ENCODE peak calls at places on chromosomes 11 and 22, in seven cellular contexts. X is EH; V is NCI-H1436; Y is NCI-H1417; N is stimulated activated naive CD4-positive, alpha-beta T cell; M is NCI-H2171 treated with DMSO at 0.1 percent for 48 hours; A is colonic mucosa. O is an unnamed sample.

GRCh38 chr11:3823303-3823702 is 14.9 kb downstream of the PGAP2 start:
- DNase-seq in X (peak), V (no peak), Y (no peak), N (no peak), M (no peak), A (no peak), O (no peak)

GRCh38 chr22:50191041-50191740 is 5.5 kb downstream of the TRABD start:
- DNase-seq in X (no peak), V (no peak), Y (no peak), N (peak), M (no peak), A (peak), O (no peak)

GRCh38 chr22:40817737-40818136 is 1.4 kb downstream of the SLC25A17 start:
- DNase-seq in X (no peak), V (no peak), Y (no peak), N (no peak), M (no peak), A (no peak), O (no peak)

GRCh38 chr11:47716692-47717091 is 1.5 kb upstream of the AGBL2 start:
- DNase-seq in X (no peak), V (no peak), Y (no peak), N (no peak), M (no peak), A (no peak), O (no peak)

GRCh38 chr11:32137263-32137662 is 46.4 kb downstream of the RCN1 start:
- DNase-seq in X (peak), V (no peak), Y (no peak), N (no peak), M (no peak), A (no peak), O (peak)

GRCh38 chr11:2516276-2517015 is 71.6 kb downstream of the KCNQ1 start:
- DNase-seq in X (no peak), V (no peak), Y (no peak), N (no peak), M (no peak), A (peak), O (no peak)

GRCh38 chr22:50341977-50342650 is 1.0 kb upstream of the PPP6R2 start:
- DNase-seq in X (peak), V (peak), Y (peak), N (peak), M (peak), A (peak), O (no peak)

GRCh38 chr22:24986816-24987215 is 34.3 kb downstream of the KIAA1671 start:
- DNase-seq in X (no peak), V (no peak), Y (no peak), N (no peak), M (no peak), A (peak), O (no peak)

GRCh38 chr22:50577987-50578775 is at the start of gene CPT1B:
- DNase-seq in X (peak), V (no peak), Y (no peak), N (no peak), M (peak), A (no peak), O (no peak)

GRCh38 chr22:40388231-40388630 is 17.8 kb downstream of the SGSM3 start:
- DNase-seq in X (no peak), V (no peak), Y (no peak), N (no peak), M (no peak), A (no peak), O (no peak)

GRCh38 chr22:29817724-29818123 is 20.4 kb downstream of the ASCC2 start:
- DNase-seq in X (no peak), V (no peak), Y (no peak), N (no peak), M (peak), A (no peak), O (no peak)

GRCh38 chr22:23569291-23569690 is 10.8 kb downstream of the IGLL1 start:
- DNase-seq in X (no peak), V (no peak), Y (no peak), N (no peak), M (no peak), A (no peak), O (no peak)

GRCh38 chr11:2369320-2369719 is 7.8 kb upstream of the CD81 start:
- DNase-seq in X (no peak), V (no peak), Y (no peak), N (no peak), M (no peak), A (no peak), O (no peak)

GRCh38 chr22:39470462-39471335 is 13.9 kb downstream of the MGAT3 start:
- DNase-seq in X (no peak), V (no peak), Y (no peak), N (no peak), M (no peak), A (no peak), O (no peak)

GRCh38 chr11:73716153-73717056 is 44.5 kb downstream of the RAB6A start:
- DNase-seq in X (peak), V (no peak), Y (no peak), N (no peak), M (no peak), A (no peak), O (no peak)

GRCh38 chr11:379205-380094 is 10.2 kb downstream of the B4GALNT4 start:
- DNase-seq in X (no peak), V (no peak), Y (no peak), N (no peak), M (no peak), A (no peak), O (no peak)

GRCh38 chr11:26420331-26420730 is 88.4 kb downstream of the ANO3 start:
- DNase-seq in X (no peak), V (no peak), Y (no peak), N (no peak), M (no peak), A (no peak), O (no peak)

GRCh38 chr11:134447696-134448095 is 35.7 kb upstream of the B3GAT1 start:
- DNase-seq in X (no peak), V (no peak), Y (no peak), N (no peak), M (no peak), A (no peak), O (no peak)

GRCh38 chr11:86699036-86699791 is 26.8 kb upstream of the ME3 start:
- DNase-seq in X (no peak), V (no peak), Y (no peak), N (no peak), M (no peak), A (no peak), O (no peak)

GRCh38 chr22:16954060-16954403 is 54.0 kb downstream of the GAB4 start:
- DNase-seq in X (no peak), V (no peak), Y (no peak), N (no peak), M (no peak), A (no peak), O (no peak)

GRCh38 chr11:2446590-2447252 is 1.9 kb downstream of the KCNQ1 start:
- DNase-seq in X (no peak), V (no peak), Y (no peak), N (no peak), M (no peak), A (peak), O (no peak)

GRCh38 chr22:50548046-50548912 is 2.6 kb downstream of the KLHDC7B start:
- DNase-seq in X (no peak), V (no peak), Y (no peak), N (peak), M (no peak), A (no peak), O (no peak)

GRCh38 chr22:46791201-46791731 is 28.8 kb downstream of the TBC1D22A start:
- DNase-seq in X (peak), V (no peak), Y (no peak), N (peak), M (no peak), A (no peak), O (no peak)

GRCh38 chr22:44659140-44659539 is 42.9 kb upstream of the PRR5 start:
- DNase-seq in X (peak), V (no peak), Y (no peak), N (no peak), M (peak), A (no peak), O (no peak)

GRCh38 chr22:30187726-30188407 is 58.7 kb downstream of the LIF start:
- DNase-seq in X (peak), V (no peak), Y (no peak), N (no peak), M (no peak), A (no peak), O (no peak)

O was measured in epithelial cell of prostate.